ENCODE peak calls at places on chromosome 16, in four cellular contexts. C is HCT116, F is prostate gland, R is IMR-90. N is an unnamed sample.

GRCh38 chr16:86498661-86499493 is 11.4 kb upstream of the FOXF1 start:
- DNase-seq in C (no peak), F (no peak), R (peak; percentile 52), N (no peak)

GRCh38 chr16:85697441-85697840 is 8.7 kb upstream of the GINS2 start:
- DNase-seq in C (no peak), F (no peak), R (no peak), N (no peak)

GRCh38 chr16:28292731-28293588 is 635 bp downstream of the SBK1 start:
- DNase-seq in C (no peak), F (peak; percentile 32), R (no peak), N (no peak)

GRCh38 chr16:56279132-56279531 is 87.8 kb downstream of the GNAO1 start:
- DNase-seq in C (no peak), F (no peak), R (no peak), N (no peak)

GRCh38 chr16:56871172-56871593 is 6.2 kb downstream of the SLC12A3 start:
- DNase-seq in C (no peak), F (peak; percentile 41), R (peak; percentile 53), N (no peak)

GRCh38 chr16:82655315-82655714 is 28.5 kb downstream of the CDH13 start:
- DNase-seq in C (no peak), F (no peak), R (peak; percentile 94), N (no peak)

GRCh38 chr16:72131036-72131435 is 37.4 kb downstream of the DHX38 start:
- DNase-seq in C (no peak), F (no peak), R (no peak), N (no peak)

GRCh38 chr16:84059111-84059510 is 16.5 kb upstream of the SLC38A8 start:
- DNase-seq in C (no peak), F (no peak), R (no peak), N (no peak)

GRCh38 chr16:54817432-54817831 is 113.2 kb upstream of the IRX5 start:
- DNase-seq in C (no peak), F (no peak), R (no peak), N (no peak)
- TF ChIP-seq CTCF in C (peak; percentile 39), F (peak; percentile 41), R (no peak), N (no peak)

GRCh38 chr16:88453621-88454314 is 688 bp downstream of the ZFPM1 start:
- DNase-seq in C (no peak), F (no peak), R (no peak), N (no peak)

GRCh38 chr16:88453217-88453531 is at the start of gene ZFPM1:
- DNase-seq in C (no peak), F (no peak), R (no peak), N (no peak)

GRCh38 chr16:88452485-88453216 is 429 bp upstream of the ZFPM1 start:
- DNase-seq in C (peak; percentile 92), F (peak; percentile 96), R (peak; percentile 89), N (peak; percentile 94)

GRCh38 chr16:88455610-88456355 is 2.7 kb downstream of the ZFPM1 start:
- DNase-seq in C (peak; percentile 56), F (no peak), R (peak; percentile 43), N (no peak)

DNA sequence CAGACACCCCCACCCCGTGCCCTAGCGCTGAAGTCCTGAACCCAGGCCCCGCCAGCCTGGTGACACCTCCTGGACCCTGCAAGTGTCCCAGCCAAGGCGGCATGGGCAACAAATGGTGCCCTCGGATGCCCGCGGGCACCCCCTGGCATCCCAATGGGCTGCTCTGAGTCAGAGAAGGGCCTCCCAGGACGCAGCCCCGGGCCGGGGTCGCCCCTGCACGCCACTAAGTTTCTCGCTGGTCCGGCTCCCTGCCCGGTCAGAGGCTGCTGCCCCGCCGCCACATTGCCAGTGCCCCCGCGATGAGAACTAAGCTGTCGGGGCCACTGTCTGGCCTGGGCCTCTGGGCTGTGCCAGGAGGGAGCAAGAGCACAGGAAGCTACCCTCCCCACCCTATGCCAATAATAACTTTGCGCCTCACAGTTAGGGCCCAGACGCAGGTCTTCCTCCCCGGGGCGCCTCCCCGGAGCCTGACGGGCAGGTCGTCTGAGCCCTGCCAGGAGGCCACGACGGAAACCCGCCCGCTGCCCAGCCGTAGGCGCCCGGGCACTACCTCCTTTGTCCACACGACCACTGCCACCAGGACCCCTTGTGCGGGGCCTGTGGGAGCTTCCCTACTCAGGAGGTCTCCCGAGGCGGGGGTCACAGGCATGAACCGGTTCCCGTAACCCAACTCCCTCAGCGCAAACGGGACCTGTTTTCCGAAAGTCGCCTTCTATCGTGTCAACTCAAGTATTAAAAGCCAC is 1.4 kb downstream of the ZFPM1 start:
- DNase-seq in C (no peak), F (no peak), R (no peak), N (no peak)
- TF ChIP-seq POLR2A in C (no peak), F (no peak), R (no peak), N (no peak)

DNA sequence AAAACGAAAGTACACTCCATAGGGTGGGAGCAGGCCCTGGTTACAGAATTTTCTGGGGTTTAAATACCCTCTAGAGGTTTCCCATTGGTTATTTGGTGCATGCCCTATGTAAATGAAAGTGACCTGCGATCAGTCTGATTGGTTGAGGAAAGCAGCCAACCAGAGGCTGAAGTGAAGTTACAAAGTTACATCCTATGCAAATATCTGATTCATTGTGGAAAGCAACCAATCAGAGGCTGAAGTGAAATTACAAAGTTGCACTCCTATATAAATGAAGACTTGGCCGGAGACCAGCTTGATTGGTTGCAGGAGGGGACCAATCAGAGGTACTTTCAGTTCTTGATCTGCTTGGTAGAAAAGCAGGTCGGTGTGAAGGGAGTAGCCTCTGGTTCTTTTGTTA is 24.4 kb downstream of the NAA60 start:
- DNase-seq in C (no peak), F (no peak), R (peak; percentile 69), N (no peak)
- H3K4me3 ChIP-seq in C (no peak overlapping the region), F (no peak overlapping the region), R (no peak overlapping the region), N (no peak overlapping the region)

DNA sequence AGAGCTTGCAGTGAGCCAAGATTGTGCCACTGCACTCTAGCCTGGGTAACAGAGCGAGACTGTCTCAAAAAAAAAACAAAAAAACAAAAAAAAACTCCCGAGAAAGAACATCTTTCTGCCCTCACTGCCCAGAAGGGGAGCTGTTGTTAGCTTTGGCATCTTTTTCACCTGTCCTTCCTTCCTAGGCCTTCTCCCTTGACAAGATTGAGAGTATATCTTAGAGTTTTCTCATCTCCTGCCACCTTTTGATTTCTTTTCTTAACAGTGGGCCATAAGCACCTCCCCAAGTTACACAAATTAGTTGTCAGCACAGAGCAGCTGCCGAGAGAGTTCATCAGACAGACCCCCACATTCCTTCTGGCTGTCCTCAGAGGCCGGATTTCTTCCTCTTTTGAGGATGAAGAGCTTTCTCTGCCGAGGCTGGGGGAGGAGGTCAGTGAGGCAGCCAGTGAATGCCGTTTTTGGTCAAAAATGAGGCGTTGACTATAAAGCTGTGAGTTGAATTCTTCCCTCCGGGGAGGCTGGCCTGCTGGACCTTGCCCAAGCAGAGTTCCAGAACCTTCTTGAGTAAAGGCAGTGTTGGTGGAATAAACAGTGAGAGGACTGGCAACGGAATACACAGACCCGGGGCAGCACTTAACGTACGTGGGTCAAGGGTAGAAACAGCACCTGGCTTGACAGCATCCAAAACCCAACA is 127.0 kb downstream of the ABCC6 start:
- DNase-seq in C (no peak), F (peak; percentile 24), R (peak; percentile 82), N (no peak)
- TF ChIP-seq CTCF in C (peak; percentile 38), F (no peak), R (peak; percentile 44), N (no peak)

N was measured in gastrocnemius medialis.